ENCODE peak calls at places on chromosome 17, in five cellular contexts. One of them, this sample, is unnamed. For H3K4me1, the result is how much of the 10 kb centered on the place peaks cover.

GRCh38 chr17:19347323-19348080 is 15.0 kb downstream of the B9D1 start:
- DNase-seq in heart right ventricle: no peak
- DNase-seq in esophagus squamous epithelium: no peak
- DNase-seq in tibial artery: peak
- DNase-seq in mucosa of descending colon: no peak
- DNase-seq in this sample: no peak

GRCh38 chr17:9021158-9021984 is at the start of gene NTN1:
- DNase-seq in heart right ventricle: peak
- DNase-seq in esophagus squamous epithelium: no peak
- DNase-seq in tibial artery: peak
- DNase-seq in mucosa of descending colon: peak
- DNase-seq in this sample: peak

GRCh38 chr17:74569392-74570003 is 2.2 kb upstream of the CD300H start:
- DNase-seq in esophagus squamous epithelium: peak
- DNase-seq in mucosa of descending colon: no peak
- DNase-seq in tibial artery: peak
- DNase-seq in heart right ventricle: no peak
- DNase-seq in this sample: no peak

GRCh38 chr17:30240177-30240576 is 4.7 kb upstream of the SLC6A4 start:
- DNase-seq in heart right ventricle: no peak
- DNase-seq in mucosa of descending colon: no peak
- DNase-seq in esophagus squamous epithelium: no peak
- DNase-seq in tibial artery: no peak
- DNase-seq in this sample: no peak

GRCh38 chr17:78498848-78499247 is 78.3 kb downstream of the DNAH17 start:
- DNase-seq in mucosa of descending colon: no peak
- DNase-seq in heart right ventricle: no peak
- DNase-seq in esophagus squamous epithelium: no peak
- DNase-seq in tibial artery: no peak
- DNase-seq in this sample: peak

GRCh38 chr17:21125862-21126261 is 902 bp upstream of the DHRS7B start:
- DNase-seq in tibial artery: no peak
- DNase-seq in mucosa of descending colon: no peak
- DNase-seq in esophagus squamous epithelium: no peak
- DNase-seq in heart right ventricle: no peak
- DNase-seq in this sample: no peak

GRCh38 chr17:33370384-33370783 is 77.3 kb upstream of the ASIC2 start:
- DNase-seq in esophagus squamous epithelium: no peak
- DNase-seq in mucosa of descending colon: no peak
- DNase-seq in tibial artery: no peak
- DNase-seq in heart right ventricle: no peak
- DNase-seq in this sample: no peak

GRCh38 chr17:44749076-44750020 is 9.4 kb upstream of the ADAM11 start:
- DNase-seq in mucosa of descending colon: no peak
- DNase-seq in heart right ventricle: no peak
- DNase-seq in tibial artery: no peak
- DNase-seq in esophagus squamous epithelium: no peak
- DNase-seq in this sample: no peak

GRCh38 chr17:40956401-40957254 is 10.1 kb downstream of the KRT39 start:
- DNase-seq in heart right ventricle: no peak
- DNase-seq in tibial artery: no peak
- DNase-seq in mucosa of descending colon: no peak
- DNase-seq in esophagus squamous epithelium: no peak
- DNase-seq in this sample: no peak

GRCh38 chr17:40281663-40282062 is 6.0 kb upstream of the CDC6 start:
- DNase-seq in esophagus squamous epithelium: no peak
- DNase-seq in tibial artery: no peak
- DNase-seq in mucosa of descending colon: no peak
- DNase-seq in heart right ventricle: no peak
- DNase-seq in this sample: no peak

GRCh38 chr17:37274432-37274831 is 101.4 kb upstream of the C17orf78 start:
- DNase-seq in esophagus squamous epithelium: no peak
- DNase-seq in heart right ventricle: no peak
- DNase-seq in tibial artery: no peak
- DNase-seq in mucosa of descending colon: no peak
- DNase-seq in this sample: no peak

GRCh38 chr17:39791296-39791992 is 53.7 kb downstream of the GRB7 start:
- DNase-seq in esophagus squamous epithelium: no peak
- DNase-seq in heart right ventricle: no peak
- DNase-seq in mucosa of descending colon: no peak
- DNase-seq in tibial artery: no peak
- DNase-seq in this sample: no peak

GRCh38 chr17:1275962-1276736 is 3.3 kb upstream of the TRARG1 start:
- DNase-seq in heart right ventricle: peak
- DNase-seq in esophagus squamous epithelium: no peak
- DNase-seq in mucosa of descending colon: peak
- DNase-seq in tibial artery: peak
- DNase-seq in this sample: no peak

GRCh38 chr17:35804658-35805192 is 4.6 kb upstream of the TAF15 start:
- DNase-seq in tibial artery: no peak
- DNase-seq in esophagus squamous epithelium: no peak
- DNase-seq in heart right ventricle: peak
- DNase-seq in mucosa of descending colon: no peak
- DNase-seq in this sample: no peak

GRCh38 chr17:50255766-50256480 is 18.3 kb upstream of the TMEM92 start:
- DNase-seq in esophagus squamous epithelium: no peak
- DNase-seq in heart right ventricle: no peak
- DNase-seq in tibial artery: no peak
- DNase-seq in mucosa of descending colon: no peak
- DNase-seq in this sample: peak

GRCh38 chr17:18860161-18860972 is 2.4 kb downstream of the PRPSAP2 start:
- DNase-seq in heart right ventricle: no peak
- DNase-seq in mucosa of descending colon: no peak
- DNase-seq in esophagus squamous epithelium: no peak
- DNase-seq in tibial artery: no peak
- DNase-seq in this sample: no peak

GRCh38 chr17:22090263-22090935 is 398.1 kb downstream of the KCNJ18 start:
- DNase-seq in esophagus squamous epithelium: no peak
- DNase-seq in tibial artery: no peak
- DNase-seq in mucosa of descending colon: no peak
- DNase-seq in heart right ventricle: no peak
- DNase-seq in this sample: no peak

GRCh38 chr17:8609910-8610309 is 20.6 kb downstream of the MYH10 start:
- DNase-seq in tibial artery: no peak
- DNase-seq in esophagus squamous epithelium: no peak
- DNase-seq in mucosa of descending colon: no peak
- DNase-seq in heart right ventricle: no peak
- DNase-seq in this sample: no peak

GRCh38 chr17:72677108-72677507 is 415.4 kb downstream of the SLC39A11 start:
- DNase-seq in tibial artery: no peak
- DNase-seq in esophagus squamous epithelium: no peak
- DNase-seq in mucosa of descending colon: no peak
- DNase-seq in heart right ventricle: no peak
- DNase-seq in this sample: no peak

GRCh38 chr17:40541873-40542561 is 23.3 kb downstream of the CCR7 start:
- DNase-seq in tibial artery: peak
- DNase-seq in esophagus squamous epithelium: no peak
- DNase-seq in heart right ventricle: peak
- DNase-seq in mucosa of descending colon: no peak
- DNase-seq in this sample: no peak

DNA sequence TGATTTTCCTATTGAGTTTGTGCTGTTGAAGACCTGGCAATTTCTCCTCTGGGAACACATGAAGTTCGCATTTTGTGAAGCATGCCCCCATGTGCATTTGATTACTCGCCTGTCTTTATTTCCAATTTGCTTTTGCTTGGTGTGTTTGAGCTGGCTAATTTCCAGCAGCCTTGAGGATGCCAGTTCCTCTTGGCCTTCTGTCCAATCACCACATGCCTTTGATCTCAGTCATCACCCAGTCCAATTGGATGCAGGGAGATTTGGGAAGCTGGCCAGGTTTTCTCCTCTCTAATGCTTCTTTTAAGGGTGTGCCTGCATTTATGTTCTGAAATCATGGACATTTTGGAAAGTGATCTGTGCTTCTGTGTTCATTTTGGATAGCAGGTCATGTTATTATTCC is 3.8 kb upstream of the TMEM100 start:
- DNase-seq in esophagus squamous epithelium: no peak
- DNase-seq in heart right ventricle: peak
- DNase-seq in mucosa of descending colon: no peak
- DNase-seq in tibial artery: peak
- DNase-seq in this sample: no peak
- H3K4me1 ChIP-seq in esophagus squamous epithelium: under half
- H3K4me1 ChIP-seq in heart right ventricle: half or more
- H3K4me1 ChIP-seq in mucosa of descending colon: under half
- H3K4me1 ChIP-seq in tibial artery: under half
- H3K4me1 ChIP-seq in this sample: under half

GRCh38 chr17:16287563-16288027 is 65.7 kb downstream of the CENPV start:
- DNase-seq in tibial artery: no peak
- DNase-seq in esophagus squamous epithelium: no peak
- DNase-seq in heart right ventricle: no peak
- DNase-seq in mucosa of descending colon: no peak
- DNase-seq in this sample: no peak

GRCh38 chr17:16286009-16286946 is 67.0 kb downstream of the CENPV start:
- DNase-seq in mucosa of descending colon: peak
- DNase-seq in esophagus squamous epithelium: peak
- DNase-seq in heart right ventricle: peak
- DNase-seq in tibial artery: peak
- DNase-seq in this sample: peak

GRCh38 chr17:16286947-16287562 is 66.2 kb downstream of the CENPV start:
- DNase-seq in tibial artery: peak
- DNase-seq in esophagus squamous epithelium: no peak
- DNase-seq in heart right ventricle: peak
- DNase-seq in mucosa of descending colon: peak
- DNase-seq in this sample: no peak

GRCh38 chr17:16283705-16284104 is 66.7 kb downstream of the PIGL start:
- DNase-seq in mucosa of descending colon: no peak
- DNase-seq in heart right ventricle: no peak
- DNase-seq in tibial artery: no peak
- DNase-seq in esophagus squamous epithelium: no peak
- DNase-seq in this sample: no peak

DNA sequence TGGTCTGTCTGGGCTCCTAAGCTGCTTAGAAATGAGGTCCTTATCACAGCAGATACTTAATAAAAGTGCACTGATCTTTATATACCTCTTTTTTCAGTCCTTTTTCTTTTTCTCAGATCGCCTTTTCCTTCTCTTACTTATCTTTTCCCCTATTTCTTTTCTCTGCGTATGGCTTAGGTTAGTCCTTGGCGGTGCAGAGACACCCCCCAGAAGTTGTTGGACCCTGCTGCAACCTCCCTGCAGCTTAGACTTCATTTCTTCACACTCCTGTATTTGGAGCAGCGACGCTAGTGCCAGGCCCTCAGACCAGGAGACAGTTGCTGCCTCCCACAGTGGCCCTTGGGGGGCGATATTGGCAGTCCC is 67.6 kb downstream of the CENPV start:
- DNase-seq in heart right ventricle: no peak
- DNase-seq in mucosa of descending colon: no peak
- DNase-seq in esophagus squamous epithelium: no peak
- DNase-seq in tibial artery: no peak
- DNase-seq in this sample: no peak
- H3K4me1 ChIP-seq in heart right ventricle: under half
- H3K4me1 ChIP-seq in mucosa of descending colon: half or more
- H3K4me1 ChIP-seq in esophagus squamous epithelium: under half
- H3K4me1 ChIP-seq in tibial artery: under half
- H3K4me1 ChIP-seq in this sample: under half

GRCh38 chr17:45990836-45991235 is 8.2 kb upstream of the STH start:
- DNase-seq in tibial artery: no peak
- DNase-seq in heart right ventricle: no peak
- DNase-seq in mucosa of descending colon: no peak
- DNase-seq in esophagus squamous epithelium: no peak
- DNase-seq in this sample: peak
- H3K4me1 ChIP-seq in tibial artery: under half
- H3K4me1 ChIP-seq in heart right ventricle: under half
- H3K4me1 ChIP-seq in mucosa of descending colon: under half
- H3K4me1 ChIP-seq in esophagus squamous epithelium: under half
- H3K4me1 ChIP-seq in this sample: under half

DNA sequence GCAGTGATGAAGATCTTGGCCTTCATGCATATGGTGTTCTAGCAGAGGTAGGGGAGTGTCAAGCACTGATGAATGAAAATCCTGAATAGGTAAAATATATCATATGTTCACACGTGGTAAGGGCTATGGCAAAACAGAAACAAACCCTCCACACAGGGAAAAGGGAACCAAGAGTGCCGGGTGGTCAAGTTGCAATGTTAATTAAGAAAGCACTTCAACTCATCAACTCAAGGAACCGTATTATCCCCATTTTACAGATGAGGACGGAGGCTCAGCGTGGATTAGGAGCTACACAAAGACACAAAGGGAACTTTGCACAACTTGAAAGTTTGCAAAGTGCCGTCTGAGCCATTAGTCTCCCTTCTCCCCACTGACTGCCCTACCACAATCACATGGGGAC is 28.1 kb upstream of the MEOX1 start:
- DNase-seq in heart right ventricle: no peak
- DNase-seq in esophagus squamous epithelium: no peak
- DNase-seq in tibial artery: no peak
- DNase-seq in mucosa of descending colon: no peak
- DNase-seq in this sample: no peak
- H3K4me1 ChIP-seq in heart right ventricle: under half
- H3K4me1 ChIP-seq in esophagus squamous epithelium: under half
- H3K4me1 ChIP-seq in tibial artery: under half
- H3K4me1 ChIP-seq in mucosa of descending colon: under half
- H3K4me1 ChIP-seq in this sample: under half

GRCh38 chr17:2362016-2362415 is 24.7 kb downstream of the SGSM2 start:
- DNase-seq in heart right ventricle: no peak
- DNase-seq in tibial artery: no peak
- DNase-seq in esophagus squamous epithelium: no peak
- DNase-seq in mucosa of descending colon: no peak
- DNase-seq in this sample: peak

GRCh38 chr17:2357237-2357636 is 19.9 kb downstream of the SGSM2 start:
- DNase-seq in tibial artery: no peak
- DNase-seq in mucosa of descending colon: no peak
- DNase-seq in heart right ventricle: no peak
- DNase-seq in esophagus squamous epithelium: no peak
- DNase-seq in this sample: no peak

GRCh38 chr17:2354311-2354710 is 17.0 kb downstream of the SGSM2 start:
- DNase-seq in heart right ventricle: no peak
- DNase-seq in esophagus squamous epithelium: no peak
- DNase-seq in tibial artery: no peak
- DNase-seq in mucosa of descending colon: no peak
- DNase-seq in this sample: no peak

GRCh38 chr17:2361361-2361760 is 24.1 kb downstream of the SGSM2 start:
- DNase-seq in tibial artery: no peak
- DNase-seq in heart right ventricle: no peak
- DNase-seq in esophagus squamous epithelium: no peak
- DNase-seq in mucosa of descending colon: no peak
- DNase-seq in this sample: peak

DNA sequence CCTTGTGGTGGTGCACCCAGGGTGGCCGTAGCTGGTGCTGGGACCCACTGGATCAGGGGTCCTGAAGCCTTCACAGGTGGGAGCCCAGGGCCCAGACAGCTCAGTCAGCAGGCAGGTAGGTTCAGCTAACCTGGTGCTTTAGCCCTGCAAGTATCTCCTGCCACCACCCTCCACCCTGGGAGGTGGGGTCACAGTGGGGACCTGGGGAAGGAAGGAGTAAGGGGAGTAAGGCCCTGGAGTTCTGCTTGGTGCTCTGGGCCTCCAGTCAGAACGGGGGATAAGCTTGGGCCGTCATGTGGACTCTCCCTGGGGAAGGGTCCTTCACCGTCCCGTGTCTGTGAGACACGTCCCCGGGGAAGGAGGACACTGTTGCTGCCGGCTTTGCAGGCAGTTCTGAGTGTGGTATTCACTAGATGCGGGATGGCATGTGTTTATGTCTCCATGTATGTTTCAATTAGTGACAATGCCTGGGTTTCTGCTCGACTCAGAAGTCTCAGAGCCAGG is 20.7 kb downstream of the SGSM2 start:
- DNase-seq in mucosa of descending colon: no peak
- DNase-seq in esophagus squamous epithelium: no peak
- DNase-seq in heart right ventricle: no peak
- DNase-seq in tibial artery: no peak
- DNase-seq in this sample: peak
- H3K4me1 ChIP-seq in mucosa of descending colon: under half
- H3K4me1 ChIP-seq in esophagus squamous epithelium: under half
- H3K4me1 ChIP-seq in heart right ventricle: under half
- H3K4me1 ChIP-seq in tibial artery: under half
- H3K4me1 ChIP-seq in this sample: under half

This sample was measured in kidney.